ENCODE peak calls at places on chromosomes 13 and 19, in ten cellular contexts. A is heart right ventricle, Q is astrocyte, T is neural progenitor cell, I is endodermal cell, O is lung, R is tibial artery, Z is testis, V is uterus, L is ascending aorta. S is an unnamed sample. For H3K4me1, the result is how much of the 10 kb centered on the place peaks cover.

GRCh38 chr13:39051157-39051556 is 12.9 kb downstream of the NHLRC3 start:
- DNase-seq in Q (peak), Z (no peak), R (no peak), O (no peak), A (no peak), V (no peak), T (peak), I (no peak), L (no peak), S (no peak)

GRCh38 chr13:92221916-92222315 is 823.5 kb downstream of the GPC5 start:
- DNase-seq in R (no peak), I (no peak), T (peak), A (no peak), Q (no peak), Z (no peak), O (no peak), L (no peak), V (no peak), S (no peak)

GRCh38 chr19:43432866-43433673 is 18.4 kb downstream of the TEX101 start:
- DNase-seq in Z (peak), R (peak), A (peak), Q (peak), L (no peak), T (peak), O (peak), I (peak), V (peak), S (no peak)

GRCh38 chr13:97982286-97982685 is 28.8 kb downstream of the IPO5 start:
- DNase-seq in O (no peak), V (no peak), R (no peak), A (no peak), L (no peak), I (no peak), Q (peak), T (no peak), Z (no peak), S (no peak)

GRCh38 chr19:48636859-48637448 is at the start of gene DBP:
- DNase-seq in V (no peak), T (no peak), Z (no peak), Q (no peak), A (no peak), R (peak), I (peak), O (no peak), L (no peak), S (no peak)

GRCh38 chr13:28531195-28531955 is 36.4 kb upstream of the FLT1 start:
- DNase-seq in A (peak), R (peak), O (no peak), L (no peak), V (peak), T (peak), Z (peak), Q (no peak), I (peak), S (no peak)

GRCh38 chr19:49136771-49137171 is 17.4 kb downstream of the PPFIA3 start:
- DNase-seq in V (no peak), I (no peak), O (no peak), A (peak), L (no peak), T (no peak), R (no peak), Z (no peak), Q (no peak), S (no peak)

GRCh38 chr13:26709461-26709860 is 51.1 kb downstream of the GPR12 start:
- DNase-seq in L (no peak), V (no peak), Z (no peak), A (no peak), T (no peak), Q (no peak), R (no peak), O (no peak), I (no peak), S (no peak)

GRCh38 chr19:6767081-6767356 is 216 bp downstream of the SH2D3A start:
- DNase-seq in Q (no peak), L (no peak), A (no peak), V (no peak), Z (no peak), T (peak), R (no peak), I (no peak), O (no peak), S (no peak)

GRCh38 chr13:98782654-98783053 is 30.2 kb upstream of the SLC15A1 start:
- DNase-seq in O (no peak), A (no peak), T (no peak), R (no peak), Z (no peak), V (no peak), L (no peak), Q (peak), I (no peak), S (no peak)

GRCh38 chr19:32873560-32873959 is 4.0 kb upstream of the SLC7A9 start:
- DNase-seq in Z (no peak), T (no peak), L (no peak), R (no peak), O (no peak), A (no peak), V (no peak), Q (no peak), I (no peak), S (no peak)

DNA sequence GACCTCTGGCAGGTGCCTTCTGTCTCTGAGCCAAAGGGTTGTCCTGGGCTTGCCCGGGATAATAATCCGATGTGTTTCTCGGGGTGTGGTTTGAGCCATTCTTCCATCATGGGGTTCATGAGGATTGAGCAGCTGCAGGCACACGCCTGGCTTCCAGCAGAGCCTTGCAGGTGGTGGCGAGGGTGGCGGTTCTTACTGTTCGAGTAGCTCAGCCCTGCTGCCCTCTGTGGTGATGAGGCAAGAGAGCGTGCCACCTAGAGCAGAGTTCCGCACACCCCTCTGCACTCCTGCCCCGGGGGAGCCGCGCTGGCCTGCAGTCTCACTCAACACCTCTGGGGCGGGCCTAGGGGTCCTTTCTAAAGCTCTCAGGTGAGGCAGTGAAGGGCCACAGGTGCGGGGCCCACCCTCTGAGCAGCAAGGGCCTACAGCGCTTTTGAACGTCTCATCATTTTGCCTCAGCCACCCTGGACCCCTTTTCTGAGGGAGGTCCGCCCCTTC is 3.8 kb downstream of the SCN1B start:
- DNase-seq in I (no peak), O (no peak), A (no peak), Q (no peak), R (no peak), Z (no peak), L (no peak), V (no peak), T (no peak), S (no peak)
- H3K4me1 ChIP-seq in I (under half), O (under half), A (under half), Q (under half), R (under half), Z (under half), L (under half), V (under half), T (under half), S (under half)

DNA sequence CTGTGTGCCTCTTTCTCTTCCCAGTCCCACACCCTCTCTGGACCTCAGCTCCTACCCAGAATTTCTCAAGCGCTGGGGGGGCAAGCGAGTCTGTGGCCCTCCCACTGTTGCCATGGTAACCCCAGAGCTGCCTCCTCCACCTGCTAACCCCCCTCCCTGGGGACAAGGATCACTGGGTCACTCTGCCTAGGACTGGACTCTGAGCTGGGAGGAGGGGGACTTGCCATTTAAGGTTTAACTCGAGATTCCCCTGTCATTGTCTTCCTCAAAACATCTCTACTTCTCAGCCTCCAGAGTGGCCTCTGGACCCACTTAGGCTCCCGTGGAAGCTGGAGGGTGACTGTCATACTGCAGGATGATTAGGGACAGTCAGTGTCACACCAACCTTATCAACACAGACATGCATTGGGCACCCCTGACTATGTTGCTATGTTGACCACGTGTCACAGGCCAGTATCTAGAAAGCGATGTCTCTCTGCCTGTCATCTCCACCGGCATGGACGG is 2.2 kb downstream of the PALM3 start:
- DNase-seq in O (no peak), V (no peak), Q (no peak), L (no peak), T (peak), R (no peak), Z (no peak), A (no peak), I (no peak), S (no peak)
- TF ChIP-seq CTCF in O (no peak), V (no peak), Q (no peak), L (no peak), T (no peak), R (no peak), Z (no peak), A (no peak), I (no peak), S (no peak)

GRCh38 chr19:54164369-54165068 is 5.0 kb upstream of the LENG1 start:
- DNase-seq in L (no peak), Q (peak), O (peak), A (peak), I (peak), T (peak), V (peak), Z (peak), R (peak), S (no peak)
- H3K4me1 ChIP-seq in L (under half), Q (under half), O (under half), A (under half), I (under half), T (under half), V (under half), Z (under half), R (under half), S (under half)

DNA sequence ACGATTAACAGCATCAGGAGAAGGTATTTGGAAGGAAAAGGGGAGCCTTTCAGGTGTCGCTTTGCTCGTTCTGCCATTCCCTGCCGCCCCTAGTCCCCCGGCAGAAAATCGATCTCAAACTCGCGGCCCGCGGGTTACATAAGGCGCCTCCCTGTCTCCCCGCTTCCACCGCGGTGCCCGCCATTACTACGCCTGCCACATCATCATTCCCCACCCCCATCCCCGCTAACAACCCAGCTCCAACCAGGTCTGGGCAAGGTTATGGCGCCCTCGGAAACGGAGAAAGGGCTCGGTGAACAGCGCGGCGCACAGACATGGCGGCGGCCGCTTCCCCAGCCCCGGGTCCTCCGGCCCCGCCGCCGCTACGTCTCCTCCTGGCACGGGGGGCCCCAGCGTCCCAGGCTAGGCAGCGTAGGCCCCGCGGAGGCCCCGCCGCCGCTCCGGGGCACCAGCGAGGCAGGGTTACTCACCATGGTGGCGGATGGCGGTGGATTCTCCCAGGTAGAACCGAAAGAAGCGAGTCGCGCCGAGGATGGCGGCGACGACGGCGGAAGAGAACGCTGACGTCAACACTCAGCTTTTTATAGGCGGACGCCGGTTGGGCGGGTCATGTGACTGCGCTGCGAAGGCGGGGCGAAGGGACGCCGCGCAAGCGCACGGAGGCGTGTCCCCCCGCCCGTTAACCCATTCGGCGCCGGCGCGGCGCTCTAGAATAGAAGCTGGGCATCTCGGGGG is at the start of gene EEF2:
- DNase-seq in T (peak), O (peak), V (peak), R (peak), Z (peak), L (no peak), Q (peak), A (peak), I (peak), S (peak)
- TF ChIP-seq CTCF in T (no peak), O (peak), V (no peak), R (no peak), Z (peak), L (no peak), Q (no peak), A (no peak), I (no peak), S (no peak)

DNA sequence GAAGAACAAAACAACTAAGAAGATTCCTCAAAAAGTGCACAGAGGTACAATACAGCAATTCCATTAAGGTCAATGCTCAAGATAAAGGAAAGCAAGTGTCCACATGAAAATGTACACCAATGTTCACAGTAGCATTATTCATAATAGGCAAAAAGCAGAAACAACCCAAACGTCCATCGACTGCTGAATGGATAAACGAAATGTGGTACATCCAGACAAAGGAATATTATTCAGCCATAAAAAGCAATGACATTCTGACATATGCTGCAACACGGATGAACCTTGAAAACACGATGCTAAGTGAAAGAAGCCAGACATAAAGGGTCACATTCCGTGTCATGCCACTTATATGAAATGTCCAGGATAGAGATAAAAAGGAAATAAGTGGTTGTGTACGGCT is 29.3 kb downstream of the SLC7A1 start:
- DNase-seq in V (no peak), L (no peak), A (no peak), O (no peak), Q (no peak), R (no peak), Z (no peak), I (no peak), T (no peak), S (no peak)
- H3K4me1 ChIP-seq in V (under half), L (under half), A (under half), O (under half), Q (under half), R (under half), Z (under half), I (under half), T (under half), S (under half)

DNA sequence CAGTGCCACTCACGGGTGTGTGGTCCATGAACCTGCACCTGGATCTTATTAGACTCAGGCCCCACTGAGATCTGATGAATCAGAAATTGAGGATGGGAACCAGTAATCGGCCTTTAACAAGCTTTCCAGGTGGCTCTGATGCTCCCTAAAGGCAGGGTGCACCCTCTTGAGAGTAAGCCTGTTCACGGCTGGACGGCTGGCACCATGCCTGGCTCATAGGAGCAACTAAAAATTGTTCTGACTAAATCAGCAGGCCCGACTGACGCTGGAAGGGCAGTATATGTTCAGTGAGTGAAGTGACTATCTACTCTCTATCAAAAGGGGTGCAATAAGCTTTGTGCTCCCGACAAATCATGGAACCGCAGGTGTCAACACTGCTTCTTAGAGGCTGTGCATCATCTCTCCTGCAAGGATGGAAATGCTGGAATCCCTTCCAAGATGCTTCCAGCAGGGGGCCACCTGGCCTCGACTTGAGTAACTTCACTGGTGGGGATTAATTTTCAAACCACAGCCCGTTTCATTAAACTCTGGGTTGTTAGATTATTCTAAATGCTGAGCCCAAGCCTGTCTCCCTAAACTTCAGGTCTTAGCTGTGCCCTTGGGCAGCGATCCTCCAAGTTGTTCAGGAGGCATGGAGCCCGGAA is 28.4 kb downstream of the TMTC4 start:
- DNase-seq in L (no peak), Q (peak), T (peak), V (no peak), Z (peak), R (no peak), I (peak), A (no peak), O (no peak), S (no peak)
- TF ChIP-seq CTCF in L (no peak), Q (peak), T (peak), V (no peak), Z (no peak), R (no peak), I (peak), A (peak), O (no peak), S (peak)

GRCh38 chr19:57056972-57057371 is 62.8 kb upstream of the USP29 start:
- DNase-seq in Q (no peak), A (peak), Z (peak), R (no peak), L (no peak), V (peak), O (no peak), I (no peak), T (no peak), S (no peak)

GRCh38 chr19:57050863-57051262 is 68.9 kb upstream of the USP29 start:
- DNase-seq in L (no peak), V (no peak), Q (no peak), Z (no peak), I (no peak), R (no peak), A (no peak), O (no peak), T (no peak), S (no peak)

GRCh38 chr19:57055956-57056355 is 63.8 kb upstream of the USP29 start:
- DNase-seq in R (no peak), L (no peak), T (no peak), Q (no peak), V (no peak), O (no peak), Z (no peak), A (no peak), I (no peak), S (no peak)

GRCh38 chr19:57052102-57052501 is 67.7 kb upstream of the USP29 start:
- DNase-seq in Q (no peak), T (no peak), L (no peak), I (no peak), Z (no peak), R (no peak), V (no peak), A (no peak), O (no peak), S (no peak)

DNA sequence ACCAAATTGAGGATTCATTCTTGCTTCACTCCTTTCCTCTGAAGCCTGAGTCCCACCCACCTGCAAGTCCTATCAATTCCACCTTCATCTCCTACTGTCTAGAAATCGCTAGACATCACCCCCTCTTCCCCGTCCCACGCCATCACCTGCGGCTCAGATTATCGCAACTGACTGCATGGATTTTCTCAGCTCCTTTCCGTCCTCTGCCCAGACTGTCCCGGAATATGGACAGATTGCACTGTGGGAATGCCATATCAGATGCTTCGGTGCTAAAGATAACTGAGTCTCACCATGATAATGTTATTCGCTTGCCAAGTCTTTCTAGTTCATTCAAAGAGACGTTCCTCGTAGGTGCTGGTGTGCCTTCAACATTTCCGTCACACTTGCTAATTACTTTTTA is 66.4 kb upstream of the USP29 start:
- DNase-seq in T (no peak), V (no peak), O (no peak), L (no peak), I (no peak), R (no peak), A (no peak), Z (no peak), Q (no peak), S (no peak)
- H3K4me1 ChIP-seq in T (under half), V (under half), O (under half), L (under half), I (under half), R (under half), A (under half), Z (under half), Q (under half), S (under half)

S was measured in thoracic aorta.